ENCODE peak calls at places on chromosomes 7 and 10, in seven cellular contexts. A is PC-3; U is Peyer's patch; O is effector memory CD4-positive, alpha-beta T cell; Y is cardiac muscle cell; C is mucosa of descending colon; D is kidney. E is an unnamed sample.

GRCh38 chr10:71268751-71269150 is 50.3 kb upstream of the SLC29A3 start:
- DNase-seq in A (no peak), U (no peak), O (no peak), Y (no peak), C (no peak), D (no peak), E (no peak)

GRCh38 chr10:124306922-124307371 is 111.8 kb downstream of the OAT start:
- DNase-seq in A (peak), U (no peak), O (no peak), Y (no peak), C (no peak), D (no peak), E (no peak)

GRCh38 chr10:11515596-11516418 is 95.6 kb downstream of the USP6NL start:
- DNase-seq in A (peak), U (peak), O (no peak), Y (peak), C (no peak), D (no peak), E (no peak)

GRCh38 chr7:75638607-75639070 is 100.1 kb downstream of the HIP1 start:
- DNase-seq in A (peak), U (no peak), O (no peak), Y (peak), C (peak), D (peak), E (peak)

GRCh38 chr7:131555565-131556054 is 818 bp downstream of the PODXL start:
- DNase-seq in A (no peak), U (no peak), O (no peak), Y (no peak), C (peak), D (no peak), E (no peak)

GRCh38 chr7:118195837-118196474 is 12.0 kb downstream of the LSM8 start:
- DNase-seq in A (peak), U (peak), O (no peak), Y (peak), C (no peak), D (no peak), E (peak)

GRCh38 chr7:16646427-16647081 is 573 bp downstream of the BZW2 start:
- DNase-seq in A (peak), U (no peak), O (no peak), Y (peak), C (no peak), D (no peak), E (no peak)

GRCh38 chr7:99102809-99103690 is 40.9 kb downstream of the SMURF1 start:
- DNase-seq in A (peak), U (no peak), O (no peak), Y (no peak), C (no peak), D (no peak), E (no peak)

GRCh38 chr7:1750541-1751021 is 80.5 kb downstream of the ELFN1 start:
- DNase-seq in A (no peak), U (no peak), O (no peak), Y (no peak), C (no peak), D (peak), E (peak)

GRCh38 chr7:16913643-16914042 is 31.9 kb upstream of the AGR3 start:
- DNase-seq in A (no peak), U (no peak), O (no peak), Y (no peak), C (no peak), D (no peak), E (no peak)

GRCh38 chr10:3787816-3788215 is 2.8 kb upstream of the KLF6 start:
- DNase-seq in A (no peak), U (no peak), O (no peak), Y (no peak), C (no peak), D (no peak), E (no peak)

GRCh38 chr7:111168182-111168581 is 77.3 kb downstream of the LRRN3 start:
- DNase-seq in A (no peak), U (no peak), O (no peak), Y (peak), C (no peak), D (no peak), E (no peak)

GRCh38 chr10:112461029-112461887 is 14.2 kb downstream of the VTI1A start:
- DNase-seq in A (peak), U (no peak), O (no peak), Y (peak), C (no peak), D (no peak), E (no peak)

GRCh38 chr7:5429253-5429856 is 5.7 kb upstream of the TNRC18 start:
- DNase-seq in A (peak), U (no peak), O (no peak), Y (peak), C (peak), D (peak), E (peak)

GRCh38 chr7:149624006-149624405 is 126.4 kb upstream of the ZNF746 start:
- DNase-seq in A (peak), U (peak), O (no peak), Y (peak), C (peak), D (peak), E (peak)

GRCh38 chr7:1264345-1265280 is 31.9 kb downstream of the UNCX start:
- DNase-seq in A (no peak), U (no peak), O (no peak), Y (no peak), C (no peak), D (peak), E (peak)

GRCh38 chr10:8352696-8353095 is 298.2 kb downstream of the GATA3 start:
- DNase-seq in A (no peak), U (no peak), O (no peak), Y (no peak), C (no peak), D (no peak), E (no peak)

GRCh38 chr10:113053091-113053490 is 103.0 kb downstream of the TCF7L2 start:
- DNase-seq in A (no peak), U (no peak), O (no peak), Y (no peak), C (no peak), D (no peak), E (peak)

GRCh38 chr10:88493676-88494483 is 89.2 kb downstream of the RNLS start:
- DNase-seq in A (no peak), U (no peak), O (no peak), Y (peak), C (no peak), D (no peak), E (no peak)

GRCh38 chr10:43389867-43390266 is 18.4 kb downstream of the FXYD4 start:
- DNase-seq in A (no peak), U (no peak), O (no peak), Y (no peak), C (no peak), D (no peak), E (no peak)

GRCh38 chr7:143954163-143954894 is at the start of gene OR2F1:
- DNase-seq in A (no peak), U (no peak), O (no peak), Y (no peak), C (no peak), D (no peak), E (no peak)

GRCh38 chr10:98790817-98791216 is 344.1 kb upstream of the HPS1 start:
- DNase-seq in A (peak), U (no peak), O (no peak), Y (peak), C (no peak), D (no peak), E (no peak)

GRCh38 chr10:128113026-128113425 is 13.2 kb downstream of the MKI67 start:
- DNase-seq in A (no peak), U (no peak), O (no peak), Y (no peak), C (no peak), D (no peak), E (no peak)

GRCh38 chr10:92407305-92408016 is 116.5 kb downstream of the MARCHF5 start:
- DNase-seq in A (peak), U (no peak), O (no peak), Y (peak), C (no peak), D (no peak), E (no peak)

GRCh38 chr7:33868151-33868550 is 37.2 kb upstream of the BMPER start:
- DNase-seq in A (peak), U (no peak), O (no peak), Y (peak), C (no peak), D (no peak), E (no peak)

GRCh38 chr7:18607025-18607424 is 111.5 kb downstream of the HDAC9 start:
- DNase-seq in A (peak), U (no peak), O (no peak), Y (no peak), C (no peak), D (no peak), E (no peak)

GRCh38 chr10:101216207-101216607 is 13.1 kb downstream of the LBX1 start:
- DNase-seq in A (no peak), U (no peak), O (no peak), Y (no peak), C (no peak), D (no peak), E (no peak)

GRCh38 chr10:101215397-101216206 is 13.7 kb downstream of the LBX1 start:
- DNase-seq in A (no peak), U (no peak), O (no peak), Y (no peak), C (no peak), D (no peak), E (no peak)

GRCh38 chr10:101217450-101218281 is 11.6 kb downstream of the LBX1 start:
- DNase-seq in A (peak), U (no peak), O (no peak), Y (peak), C (peak), D (no peak), E (no peak)

GRCh38 chr10:101218423-101219136 is 10.7 kb downstream of the LBX1 start:
- DNase-seq in A (no peak), U (no peak), O (no peak), Y (no peak), C (no peak), D (no peak), E (no peak)

DNA sequence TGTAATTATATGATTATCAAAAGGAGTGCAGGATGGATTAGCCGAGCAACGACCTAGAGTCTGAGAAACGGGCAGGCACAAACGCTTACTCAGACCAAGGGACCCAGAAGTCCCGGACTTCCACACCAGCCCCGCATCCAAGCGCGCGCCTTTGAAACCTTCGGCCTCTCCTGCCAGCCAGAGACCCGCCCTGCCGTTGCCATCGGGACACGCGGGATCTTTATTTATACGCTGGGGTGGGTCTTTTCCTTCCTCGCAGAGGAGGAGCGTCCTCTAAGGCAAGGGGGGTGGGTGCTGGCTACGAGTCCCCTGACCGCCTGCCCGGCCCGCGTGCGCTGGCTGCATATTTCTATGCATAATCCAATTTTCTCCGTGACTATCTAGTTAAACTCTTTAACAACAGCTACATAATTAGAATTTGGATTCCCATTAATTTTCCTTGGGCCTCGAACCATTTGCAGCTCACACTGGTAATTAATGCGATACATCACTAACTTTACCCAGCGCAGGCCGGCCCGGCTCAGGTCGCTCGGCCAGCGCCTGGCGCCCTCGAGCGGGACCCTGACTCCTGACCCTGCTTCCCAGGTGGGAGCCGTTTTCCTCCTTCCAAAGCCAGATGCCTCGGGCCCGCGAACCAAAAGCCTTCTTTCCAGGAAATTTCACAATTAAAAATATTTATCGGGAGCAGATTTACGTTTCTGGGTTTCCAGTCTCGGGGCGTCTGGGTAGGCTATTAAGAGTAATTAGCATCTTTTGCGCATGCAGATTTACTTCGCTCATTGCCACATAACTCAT is 12.4 kb downstream of the LBX1 start:
- DNase-seq in A (no peak), U (no peak), O (no peak), Y (no peak), C (no peak), D (no peak), E (no peak)
- H3K4me3 ChIP-seq in A (peak), U (no peak), O (no peak), Y (peak), C (no peak), D (no peak), E (no peak)

DNA sequence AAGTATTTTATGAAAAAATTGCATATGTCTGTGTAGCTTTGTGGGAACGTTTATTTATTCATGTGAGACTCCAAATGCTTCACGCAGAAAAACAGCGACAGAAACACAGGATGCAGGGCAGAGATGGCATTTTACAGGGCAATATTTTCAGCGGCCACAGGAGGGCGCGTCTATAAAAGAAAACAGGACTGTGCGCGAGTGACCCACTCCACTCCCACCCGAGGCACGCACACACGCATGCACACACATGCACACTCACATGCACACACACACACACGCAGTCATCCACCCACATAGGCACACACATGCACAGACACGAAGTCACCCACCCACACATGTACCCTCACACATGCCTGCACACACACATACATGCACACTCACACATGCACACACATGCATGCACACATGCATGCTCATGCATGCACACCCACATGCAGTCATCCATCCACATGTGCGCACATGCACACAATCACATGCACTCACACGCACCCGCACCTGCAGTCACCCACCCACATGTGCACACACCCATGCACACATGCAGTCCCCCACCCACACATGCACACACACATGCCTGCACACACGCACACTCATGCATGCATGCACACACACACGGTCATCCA is 96.3 kb downstream of the DNAJB6 start:
- DNase-seq in A (peak), U (peak), O (no peak), Y (peak), C (peak), D (peak), E (peak)
- H3K4me3 ChIP-seq in A (peak), U (no peak), O (no peak), Y (no peak), C (no peak), D (peak), E (no peak)

GRCh38 chr10:103069453-103070331 is 123.4 kb downstream of the NT5C2 start:
- DNase-seq in A (peak), U (peak), O (peak), Y (peak), C (peak), D (no peak), E (no peak)
- H3K4me3 ChIP-seq in A (no peak), U (no peak), O (no peak), Y (no peak), C (no peak), D (no peak), E (no peak)

GRCh38 chr10:120962386-120963052 is 111.4 kb downstream of the WDR11 start:
- DNase-seq in A (no peak), U (no peak), O (no peak), Y (no peak), C (no peak), D (no peak), E (no peak)
- H3K4me3 ChIP-seq in A (no peak), U (no peak), O (no peak), Y (no peak), C (no peak), D (no peak), E (no peak)

GRCh38 chr7:69596723-69597277 is 1.5 kb upstream of the AUTS2 start:
- DNase-seq in A (no peak), U (no peak), O (no peak), Y (no peak), C (no peak), D (no peak), E (no peak)
- H3K4me3 ChIP-seq in A (no peak), U (no peak), O (no peak), Y (peak), C (no peak), D (peak), E (peak)

E was measured in aorta.